ENCODE peak calls at places on chromosomes 1 and 21, in seven cellular contexts. F is IMR-90, U is fibroblast of lung, K is HCT116, W is astrocyte, T is DND-41, C is GM23248. R is an unnamed sample.
A peak's percentile ranks its signal among the peaks of the same experiment; 100 is the strongest.

GRCh38 chr21:29105218-29105617 is 25.2 kb upstream of the MAP3K7CL start:
- DNase-seq in U (no peak), K (no peak), W (peak; percentile 74), T (no peak), F (peak; percentile 63), C (peak; percentile 59), R (no peak)

GRCh38 chr1:39886757-39887231 is 3.5 kb upstream of the TRIT1 start:
- DNase-seq in F (no peak), W (no peak), T (no peak), U (peak; percentile 38), K (no peak), C (peak; percentile 42), R (no peak)

GRCh38 chr1:155134858-155135415 is 715 bp upstream of the SLC50A1 start:
- DNase-seq in F (peak; percentile 97), T (no peak), U (peak; percentile 92), W (peak; percentile 98), C (peak; percentile 99), K (peak; percentile 92), R (no peak)

GRCh38 chr1:235295902-235296350 is 32.1 kb downstream of the ARID4B start:
- DNase-seq in U (peak; percentile 45), K (peak; percentile 15), W (peak; percentile 63), T (no peak), C (no peak), F (peak; percentile 81), R (no peak)

GRCh38 chr1:224498574-224499170 is 64.1 kb upstream of the WDR26 start:
- DNase-seq in F (peak; percentile 76), U (peak; percentile 42), W (peak; percentile 89), C (peak; percentile 83), T (no peak), K (no peak), R (no peak)

GRCh38 chr1:154962238-154962678 is 676 bp upstream of the PYGO2 start:
- DNase-seq in C (peak; percentile 53), U (peak; percentile 24), T (peak; percentile 38), W (no peak), F (peak; percentile 22), K (no peak), R (no peak)

GRCh38 chr1:203200059-203200553 is 13.6 kb upstream of the CHI3L1 start:
- DNase-seq in U (peak; percentile 83), W (peak; percentile 79), F (peak; percentile 81), T (no peak), C (peak; percentile 90), K (no peak), R (no peak)

GRCh38 chr1:110390096-110390495 is 730 bp downstream of the SLC16A4 start:
- DNase-seq in F (peak; percentile 89), C (peak; percentile 95), W (peak; percentile 77), T (no peak), U (peak; percentile 84), K (no peak), R (no peak)

GRCh38 chr1:33173091-33173490 is 8.8 kb downstream of the TRIM62 start:
- DNase-seq in W (no peak), U (no peak), F (no peak), K (no peak), C (no peak), T (no peak), R (no peak)

GRCh38 chr1:176949033-176949662 is 215.4 kb downstream of the ASTN1 start:
- DNase-seq in F (peak; percentile 24), K (peak; percentile 63), U (peak; percentile 2), T (peak; percentile 31), W (no peak), C (peak; percentile 43), R (no peak)

GRCh38 chr1:68819190-68819829 is 322.4 kb upstream of the DEPDC1 start:
- DNase-seq in W (peak; percentile 4), K (peak; percentile 31), C (peak; percentile 37), U (peak; percentile 37), T (no peak), F (peak; percentile 1), R (no peak)

GRCh38 chr1:208747979-208748378 is 503.8 kb upstream of the PLXNA2 start:
- DNase-seq in K (no peak), T (no peak), F (no peak), U (no peak), C (no peak), W (no peak), R (no peak)

GRCh38 chr21:33487996-33488395 is 3.5 kb downstream of the DNAJC28 start:
- DNase-seq in U (no peak), K (no peak), T (no peak), F (no peak), C (no peak), W (no peak), R (no peak)

GRCh38 chr1:113758631-113759340 is 500 bp downstream of the PHTF1 start:
- DNase-seq in F (peak; percentile 25), C (peak; percentile 77), T (peak; percentile 64), U (peak; percentile 43), W (peak; percentile 24), K (peak; percentile 23), R (no peak)

GRCh38 chr21:45292399-45293213 is 4.9 kb upstream of the POFUT2 start:
- DNase-seq in T (peak; percentile 49), U (peak; percentile 90), W (peak; percentile 57), K (peak; percentile 45), F (peak; percentile 86), C (peak; percentile 93), R (peak; percentile 16)

GRCh38 chr1:67611841-67612240 is 73.2 kb upstream of the GADD45A start:
- DNase-seq in C (no peak), W (no peak), F (peak; percentile 34), K (no peak), U (peak; percentile 6), T (no peak), R (no peak)

GRCh38 chr1:209168204-209168603 is 415.3 kb upstream of the CAMK1G start:
- DNase-seq in T (no peak), W (peak; percentile 63), C (peak; percentile 22), K (no peak), U (peak; percentile 3), F (no peak), R (no peak)

GRCh38 chr1:229714964-229715603 is 89.0 kb downstream of the URB2 start:
- DNase-seq in F (peak; percentile 18), U (no peak), W (no peak), C (peak; percentile 35), K (peak; percentile 37), T (no peak), R (no peak)

GRCh38 chr1:75396258-75396657 is 214.7 kb downstream of the SLC44A5 start:
- DNase-seq in K (no peak), W (no peak), C (no peak), U (no peak), F (no peak), T (no peak), R (no peak)

GRCh38 chr1:238647877-238648276 is 738.5 kb upstream of the CHRM3 start:
- DNase-seq in K (no peak), U (peak; percentile 98), C (peak; percentile 93), W (peak; percentile 100), F (peak; percentile 100), T (no peak), R (peak; percentile 64)

GRCh38 chr1:156643266-156644092 is 1.6 kb downstream of the BCAN start:
- DNase-seq in K (no peak), C (no peak), U (no peak), T (peak; percentile 69), F (no peak), W (no peak), R (no peak)

GRCh38 chr1:228911225-228911624 is 175.9 kb downstream of the RHOU start:
- DNase-seq in F (no peak), W (no peak), C (no peak), K (no peak), U (no peak), T (no peak), R (no peak)

GRCh38 chr1:151508721-151509292 is 2.4 kb upstream of the CGN start:
- DNase-seq in K (peak; percentile 98), W (no peak), C (no peak), T (no peak), U (no peak), F (no peak), R (no peak)

GRCh38 chr1:56295949-56296929 is 283.1 kb downstream of the PLPP3 start:
- DNase-seq in W (no peak), T (peak; percentile 6), K (no peak), U (no peak), C (no peak), F (no peak), R (no peak)

DNA sequence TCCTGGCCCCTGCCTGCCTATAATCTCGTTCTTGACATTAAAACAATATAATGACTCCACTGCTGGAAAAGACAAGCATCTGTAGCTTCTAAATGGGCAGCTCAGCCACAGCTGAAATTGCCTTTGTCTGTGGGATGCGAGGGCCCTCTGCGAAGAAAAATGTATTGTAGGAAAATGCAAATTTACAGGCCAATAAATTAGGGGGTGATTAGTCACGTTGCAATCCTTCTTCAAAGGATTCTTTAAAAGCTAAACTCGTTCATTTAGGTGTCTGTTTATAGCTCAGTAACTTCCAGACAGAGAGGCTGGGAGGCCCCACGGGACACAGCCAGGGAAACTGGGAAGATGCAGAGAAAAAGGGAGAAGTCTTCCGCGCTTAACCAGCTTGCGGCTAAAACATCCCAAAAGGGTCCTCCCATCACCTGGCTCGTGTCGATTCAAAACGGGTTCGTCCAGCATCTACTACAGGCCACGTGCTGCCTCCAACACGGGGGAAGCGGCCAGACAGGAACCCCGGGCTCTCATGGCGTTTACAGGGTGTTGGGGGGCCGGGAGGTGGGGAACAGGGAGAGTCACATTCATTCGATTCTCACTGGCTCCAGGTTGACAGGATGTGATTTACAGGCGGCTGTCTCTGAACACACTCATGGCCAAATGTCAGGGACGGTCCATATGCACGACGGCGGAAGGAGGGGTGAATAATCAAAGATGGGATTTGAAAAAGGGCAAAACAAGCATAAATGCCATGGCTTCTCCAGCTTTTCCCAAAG is 100.5 kb upstream of the ZBTB40 start:
- DNase-seq in C (no peak), F (no peak), T (no peak), U (no peak), W (no peak), K (no peak), R (no peak)
- H3K9ac ChIP-seq in C (no peak overlapping the region), F (no peak overlapping the region), T (no peak overlapping the region), U (no peak overlapping the region), W (no peak overlapping the region), K (no peak overlapping the region), R (no peak overlapping the region)

GRCh38 chr1:179016694-179017382 is 8.9 kb upstream of the FAM20B start:
- DNase-seq in W (peak; percentile 90), U (peak; percentile 98), C (peak; percentile 93), K (peak; percentile 93), F (peak; percentile 82), T (no peak), R (no peak)
- H3K9ac ChIP-seq in W (no peak overlapping the region), U (no peak overlapping the region), C (peak overlapping the region; percentile 40), K (peak overlapping the region; percentile 47), F (no peak overlapping the region), T (no peak overlapping the region), R (no peak overlapping the region)

DNA sequence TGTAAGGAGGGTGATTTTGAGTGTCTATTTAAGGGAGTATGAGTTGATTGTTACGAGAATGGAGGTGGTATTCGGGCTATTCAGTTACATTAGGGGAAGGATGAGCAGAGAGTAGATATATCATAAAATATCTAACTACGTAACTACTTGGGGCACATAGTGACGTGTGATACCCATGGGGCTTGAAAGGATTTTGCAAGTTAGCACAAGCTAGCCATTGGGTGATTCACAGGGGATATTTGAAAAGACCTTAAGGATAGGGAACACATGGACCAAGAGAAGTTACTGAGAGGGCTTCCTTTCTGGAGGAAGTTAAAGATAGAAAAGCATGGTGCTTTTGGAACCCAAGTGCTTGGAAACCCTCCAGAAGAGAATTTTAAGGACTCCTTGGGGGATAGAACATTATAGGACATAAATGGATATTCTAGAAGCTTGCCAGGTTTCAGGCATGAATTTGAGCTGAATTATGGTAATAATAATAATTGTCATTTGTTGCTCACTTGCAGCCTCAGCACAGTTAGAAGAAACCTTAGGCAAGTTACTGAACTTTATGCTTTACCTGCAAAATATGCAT is 5.4 kb downstream of the DISP1 start:
- DNase-seq in C (no peak), F (no peak), U (no peak), K (no peak), T (no peak), W (no peak), R (peak; percentile 51)
- H3K9ac ChIP-seq in C (no peak overlapping the region), F (no peak overlapping the region), U (no peak overlapping the region), K (no peak overlapping the region), T (no peak overlapping the region), W (no peak overlapping the region), R (no peak overlapping the region)

GRCh38 chr1:116666747-116667576 is 571 bp downstream of the IGSF3 start:
- DNase-seq in W (no peak), K (no peak), U (no peak), T (no peak), C (peak; percentile 27), F (no peak), R (no peak)
- H3K9ac ChIP-seq in W (peak overlapping the region; percentile 64), K (peak overlapping the region; percentile 58), U (no peak overlapping the region), T (no peak overlapping the region), C (no peak overlapping the region), F (no peak overlapping the region), R (peak overlapping the region; percentile 72)

R was measured in SK-N-MC.